ENCODE peak calls at places on chromosomes 2 and 18, in six cellular contexts. P is Peyer's patch, I is iris pigment epithelial cell, W is non-pigmented ciliary epithelial cell, B is coronary artery, D is Kasumi-1. Y is an unnamed sample.

GRCh38 chr2:7508220-7508943 is 591.2 kb downstream of the RNF144A start:
- DNase-seq in P (no peak), I (no peak), W (no peak), B (no peak), D (no peak), Y (no peak)

GRCh38 chr2:156321243-156321904 is 11.1 kb downstream of the NR4A2 start:
- DNase-seq in P (no peak), I (no peak), W (no peak), B (no peak), D (no peak), Y (no peak)

GRCh38 chr2:64222942-64223511 is 78.8 kb upstream of the PELI1 start:
- DNase-seq in P (no peak), I (no peak), W (no peak), B (no peak), D (no peak), Y (no peak)

GRCh38 chr18:24726727-24727539 is 266.5 kb downstream of the HRH4 start:
- DNase-seq in P (peak), I (peak), W (peak), B (no peak), D (peak), Y (peak)

GRCh38 chr2:219506802-219507554 is 7.3 kb upstream of the ASIC4 start:
- DNase-seq in P (no peak), I (no peak), W (no peak), B (no peak), D (no peak), Y (no peak)

GRCh38 chr2:127957240-127957639 is 70.6 kb downstream of the SAP130 start:
- DNase-seq in P (no peak), I (peak), W (no peak), B (no peak), D (no peak), Y (no peak)

GRCh38 chr2:146068051-146068450 is 1548.1 kb upstream of the ZEB2 start:
- DNase-seq in P (no peak), I (peak), W (no peak), B (no peak), D (no peak), Y (no peak)

GRCh38 chr2:101692037-101692436 is 5.5 kb upstream of the MAP4K4 start:
- DNase-seq in P (no peak), I (no peak), W (no peak), B (no peak), D (peak), Y (no peak)

GRCh38 chr2:70716951-70717350 is 51.0 kb downstream of the ADD2 start:
- DNase-seq in P (no peak), I (no peak), W (no peak), B (no peak), D (no peak), Y (no peak)

GRCh38 chr2:165601866-165602636 is 132.6 kb downstream of the CSRNP3 start:
- DNase-seq in P (no peak), I (peak), W (peak), B (no peak), D (no peak), Y (no peak)

GRCh38 chr18:36752929-36753865 is 75.6 kb downstream of the TPGS2 start:
- DNase-seq in P (no peak), I (peak), W (no peak), B (no peak), D (no peak), Y (no peak)

GRCh38 chr2:85797959-85798358 is 44.2 kb downstream of the ATOH8 start:
- DNase-seq in P (no peak), I (peak), W (no peak), B (peak), D (peak), Y (no peak)

GRCh38 chr2:30958571-30959220 is 151.4 kb upstream of the CAPN13 start:
- DNase-seq in P (no peak), I (no peak), W (no peak), B (no peak), D (no peak), Y (no peak)

GRCh38 chr2:29215739-29216608 is 100.8 kb downstream of the CLIP4 start:
- DNase-seq in P (no peak), I (no peak), W (no peak), B (peak), D (no peak), Y (no peak)

GRCh38 chr18:56709463-56709862 is 58.3 kb downstream of the WDR7 start:
- DNase-seq in P (no peak), I (peak), W (peak), B (no peak), D (peak), Y (peak)

GRCh38 chr2:28729698-28730097 is 21.9 kb upstream of the PPP1CB start:
- DNase-seq in P (no peak), I (peak), W (no peak), B (no peak), D (no peak), Y (no peak)

GRCh38 chr2:30216157-30216556 is 15.2 kb upstream of the LBH start:
- DNase-seq in P (no peak), I (peak), W (no peak), B (no peak), D (no peak), Y (no peak)

GRCh38 chr2:240965296-240965904 is 33.0 kb upstream of the SNED1 start:
- DNase-seq in P (no peak), I (no peak), W (no peak), B (no peak), D (peak), Y (no peak)

GRCh38 chr2:156192468-156192867 is 140.1 kb downstream of the NR4A2 start:
- DNase-seq in P (no peak), I (peak), W (no peak), B (no peak), D (no peak), Y (no peak)

GRCh38 chr2:101114268-101114783 is 36.9 kb downstream of the TBC1D8 start:
- DNase-seq in P (no peak), I (no peak), W (no peak), B (no peak), D (no peak), Y (no peak)

GRCh38 chr2:31563273-31563839 is 17.4 kb downstream of the SRD5A2 start:
- DNase-seq in P (no peak), I (no peak), W (no peak), B (no peak), D (no peak), Y (peak)

GRCh38 chr2:170739048-170739447 is 23.9 kb downstream of the SP5 start:
- DNase-seq in P (no peak), I (peak), W (peak), B (no peak), D (no peak), Y (peak)

GRCh38 chr2:11658623-11659475 is 11.1 kb downstream of the NTSR2 start:
- DNase-seq in P (no peak), I (no peak), W (no peak), B (no peak), D (no peak), Y (no peak)

GRCh38 chr2:172046080-172046678 is 39.1 kb upstream of the DLX1 start:
- DNase-seq in P (no peak), I (no peak), W (no peak), B (no peak), D (no peak), Y (no peak)

GRCh38 chr2:12014088-12014960 is 267.9 kb downstream of the LPIN1 start:
- DNase-seq in P (no peak), I (peak), W (no peak), B (no peak), D (no peak), Y (no peak)

GRCh38 chr2:121638333-121638732 is 10.9 kb downstream of the CLASP1 start:
- DNase-seq in P (no peak), I (peak), W (no peak), B (no peak), D (no peak), Y (no peak)

GRCh38 chr2:188852752-188853151 is 121.4 kb upstream of the COL3A1 start:
- DNase-seq in P (no peak), I (peak), W (no peak), B (no peak), D (no peak), Y (no peak)

GRCh38 chr18:78779996-78780718 is 199.5 kb upstream of the SALL3 start:
- DNase-seq in P (no peak), I (no peak), W (no peak), B (no peak), D (no peak), Y (no peak)

GRCh38 chr2:127226520-127227263 is 6.6 kb upstream of the CYP27C1 start:
- DNase-seq in P (no peak), I (peak), W (peak), B (no peak), D (no peak), Y (peak)

GRCh38 chr2:60092781-60093180 is 460.7 kb downstream of the BCL11A start:
- DNase-seq in P (no peak), I (no peak), W (no peak), B (no peak), D (no peak), Y (no peak)

GRCh38 chr2:38591152-38591551 is 11.6 kb downstream of the HNRNPLL start:
- DNase-seq in P (no peak), I (no peak), W (no peak), B (no peak), D (no peak), Y (no peak)